ENCODE peak calls at places on chromosomes 1 and 21, in six cellular contexts. K, P, N, O, A and R are unnamed samples.

GRCh38 chr1:170010443-170010842 is 64.1 kb downstream of the KIFAP3 start:
- DNase-seq in K (peak), P (no peak), N (no peak), O (no peak), A (no peak), R (no peak)

GRCh38 chr1:37438971-37439671 is 35.3 kb upstream of the ZC3H12A start:
- DNase-seq in K (no peak), P (no peak), N (no peak), O (no peak), A (no peak), R (no peak)

GRCh38 chr1:906532-907420 is 16.9 kb upstream of the SAMD11 start:
- DNase-seq in K (peak), P (peak), N (no peak), O (peak), A (peak), R (no peak)

GRCh38 chr1:17828991-17829390 is 73.9 kb downstream of the ACTL8 start:
- DNase-seq in K (no peak), P (no peak), N (no peak), O (no peak), A (no peak), R (no peak)

GRCh38 chr1:226634156-226634588 is 85.6 kb downstream of the STUM start:
- DNase-seq in K (peak), P (peak), N (peak), O (peak), A (peak), R (peak)

GRCh38 chr1:93033785-93034184 is 45.3 kb upstream of the MTF2 start:
- DNase-seq in K (peak), P (no peak), N (no peak), O (no peak), A (no peak), R (no peak)

GRCh38 chr1:67817319-67817718 is 15.9 kb downstream of the GNG12 start:
- DNase-seq in K (no peak), P (no peak), N (no peak), O (no peak), A (peak), R (no peak)

GRCh38 chr1:57591854-57592253 is 168.0 kb upstream of the DAB1 start:
- DNase-seq in K (no peak), P (no peak), N (no peak), O (no peak), A (no peak), R (no peak)

GRCh38 chr1:10510520-10511493 is 36.1 kb downstream of the PEX14 start:
- DNase-seq in K (peak), P (no peak), N (peak), O (no peak), A (peak), R (no peak)

GRCh38 chr1:9715536-9716226 is 64.2 kb downstream of the PIK3CD start:
- DNase-seq in K (no peak), P (no peak), N (peak), O (no peak), A (no peak), R (no peak)

GRCh38 chr1:163054056-163054706 is 15.0 kb upstream of the RGS4 start:
- DNase-seq in K (no peak), P (no peak), N (no peak), O (no peak), A (no peak), R (no peak)

GRCh38 chr1:196115641-196116040 is 492.6 kb downstream of the KCNT2 start:
- DNase-seq in K (peak), P (no peak), N (no peak), O (peak), A (peak), R (no peak)

GRCh38 chr1:199931666-199932377 is 95.7 kb upstream of the NR5A2 start:
- DNase-seq in K (peak), P (no peak), N (no peak), O (no peak), A (no peak), R (no peak)

GRCh38 chr21:40242586-40242985 is 375.3 kb downstream of the PCP4 start:
- DNase-seq in K (no peak), P (no peak), N (no peak), O (no peak), A (no peak), R (peak)

GRCh38 chr1:198678901-198679329 is 40.1 kb downstream of the PTPRC start:
- DNase-seq in K (no peak), P (no peak), N (peak), O (no peak), A (no peak), R (no peak)

GRCh38 chr1:110049801-110050601 is 15.6 kb downstream of the STRIP1 start:
- DNase-seq in K (no peak), P (no peak), N (no peak), O (no peak), A (no peak), R (no peak)

GRCh38 chr1:247360116-247360898 is 28.6 kb upstream of the ZNF496 start:
- DNase-seq in K (no peak), P (no peak), N (no peak), O (no peak), A (no peak), R (no peak)

GRCh38 chr1:2807678-2808385 is 6.3 kb upstream of the TTC34 start:
- DNase-seq in K (no peak), P (no peak), N (no peak), O (no peak), A (peak), R (no peak)

GRCh38 chr1:16279186-16279585 is 42.2 kb upstream of the CPLANE2 start:
- DNase-seq in K (no peak), P (no peak), N (no peak), O (no peak), A (no peak), R (no peak)

GRCh38 chr1:231139125-231139649 is 22.7 kb upstream of the TRIM67 start:
- DNase-seq in K (peak), P (no peak), N (no peak), O (no peak), A (no peak), R (no peak)

GRCh38 chr1:61169634-61170033 is 87.3 kb downstream of the NFIA start:
- DNase-seq in K (no peak), P (no peak), N (no peak), O (no peak), A (no peak), R (no peak)

GRCh38 chr1:61171346-61171745 is 89.0 kb downstream of the NFIA start:
- DNase-seq in K (no peak), P (no peak), N (no peak), O (no peak), A (no peak), R (no peak)

GRCh38 chr1:61171915-61172485 is 89.6 kb downstream of the NFIA start:
- DNase-seq in K (no peak), P (no peak), N (no peak), O (no peak), A (no peak), R (no peak)

GRCh38 chr1:61173118-61173517 is 90.8 kb downstream of the NFIA start:
- DNase-seq in K (no peak), P (no peak), N (no peak), O (peak), A (peak), R (no peak)

GRCh38 chr1:61170328-61171238 is 88.2 kb downstream of the NFIA start:
- DNase-seq in K (no peak), P (no peak), N (no peak), O (no peak), A (no peak), R (no peak)
- H3K27ac ChIP-seq in K (no peak), P (no peak), N (peak), O (peak), A (peak), R (peak)

GRCh38 chr1:206563367-206563953 is 48.8 kb downstream of the EIF2D start:
- DNase-seq in K (no peak), P (no peak), N (no peak), O (no peak), A (no peak), R (no peak)
- H3K27ac ChIP-seq in K (no peak), P (no peak), N (no peak), O (no peak), A (no peak), R (no peak)

GRCh38 chr1:182841368-182841988 is 2.3 kb downstream of the DHX9 start:
- DNase-seq in K (peak), P (no peak), N (no peak), O (no peak), A (no peak), R (no peak)
- H3K27ac ChIP-seq in K (peak), P (no peak), N (no peak), O (no peak), A (no peak), R (no peak)

GRCh38 chr21:44959376-44960091 is 19.7 kb downstream of the SLX9 start:
- DNase-seq in K (no peak), P (no peak), N (no peak), O (peak), A (peak), R (no peak)
- H3K27ac ChIP-seq in K (no peak), P (peak), N (no peak), O (peak), A (no peak), R (no peak)

DNA sequence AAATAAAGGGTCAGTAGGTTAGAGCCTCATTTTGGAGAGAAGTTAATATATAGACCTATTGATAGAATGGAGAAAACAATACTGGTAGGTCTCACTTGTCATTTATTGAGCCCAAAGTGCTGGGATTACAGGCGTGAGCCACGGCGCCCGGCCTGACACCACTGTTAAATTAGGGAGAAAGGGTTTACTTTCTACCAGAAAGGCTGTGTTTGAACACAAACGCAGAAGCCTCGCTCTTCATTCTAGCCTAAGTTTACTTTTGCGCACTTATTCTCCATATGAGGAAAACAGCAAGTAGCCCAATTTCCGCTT is 710 bp upstream of the PRPF3 start:
- DNase-seq in K (no peak), P (no peak), N (no peak), O (no peak), A (no peak), R (no peak)
- H3K27ac ChIP-seq in K (no peak), P (peak), N (peak), O (peak), A (peak), R (peak)

DNA sequence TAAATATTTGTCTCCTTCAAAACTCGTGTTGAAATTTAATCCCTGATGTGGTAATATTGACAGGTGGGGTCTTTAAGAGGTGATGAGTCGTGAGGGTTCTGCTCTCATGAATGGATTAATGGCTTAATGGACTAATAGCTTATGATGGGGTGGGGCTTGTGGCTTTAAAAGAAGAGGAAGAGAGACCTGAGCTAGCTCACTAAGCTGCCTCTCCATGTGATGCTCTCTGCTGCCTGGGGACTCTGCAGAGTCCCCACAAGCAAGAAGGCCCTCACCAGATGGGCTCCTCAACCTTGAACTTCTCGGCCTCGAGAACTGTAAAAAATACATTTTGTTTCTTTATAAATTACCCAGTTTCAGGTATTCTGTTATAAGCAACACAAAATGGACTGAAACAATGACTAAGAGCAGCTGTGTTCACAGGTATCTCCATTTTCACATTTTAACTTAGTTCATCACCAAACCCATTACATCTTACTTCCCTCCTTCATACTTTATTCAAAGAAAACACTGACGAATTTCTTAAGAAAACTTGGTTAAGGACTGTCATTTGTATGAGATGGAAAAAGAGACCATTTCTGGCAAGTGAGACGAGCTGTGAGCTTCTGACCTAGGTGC is 12.1 kb upstream of the AIM2 start:
- DNase-seq in K (no peak), P (no peak), N (no peak), O (no peak), A (no peak), R (no peak)
- H3K27ac ChIP-seq in K (no peak), P (no peak), N (no peak), O (no peak), A (no peak), R (no peak)

DNA sequence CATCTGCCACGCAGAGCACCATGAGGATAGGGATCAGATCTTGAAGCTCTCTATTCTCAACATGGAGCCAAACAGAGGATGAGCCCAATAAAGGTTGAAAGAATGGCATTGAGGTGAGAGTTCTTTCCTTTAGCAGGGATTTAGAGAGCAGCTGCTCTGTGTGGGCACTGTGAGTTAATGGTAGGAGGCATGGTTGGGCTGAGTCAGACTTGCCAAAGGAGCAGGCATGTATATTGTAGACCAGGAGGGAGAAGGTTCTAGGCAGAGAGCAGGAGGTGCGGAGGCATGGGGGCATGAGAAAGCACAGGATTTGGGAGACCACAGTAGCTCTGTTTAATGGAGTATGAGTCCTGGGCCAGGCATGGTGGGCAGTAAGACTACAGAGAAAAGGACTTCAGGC is 32.0 kb downstream of the TMEM53 start:
- DNase-seq in K (no peak), P (no peak), N (no peak), O (no peak), A (no peak), R (no peak)
- H3K27ac ChIP-seq in K (no peak), P (no peak), N (no peak), O (peak), A (peak), R (peak)

DNA sequence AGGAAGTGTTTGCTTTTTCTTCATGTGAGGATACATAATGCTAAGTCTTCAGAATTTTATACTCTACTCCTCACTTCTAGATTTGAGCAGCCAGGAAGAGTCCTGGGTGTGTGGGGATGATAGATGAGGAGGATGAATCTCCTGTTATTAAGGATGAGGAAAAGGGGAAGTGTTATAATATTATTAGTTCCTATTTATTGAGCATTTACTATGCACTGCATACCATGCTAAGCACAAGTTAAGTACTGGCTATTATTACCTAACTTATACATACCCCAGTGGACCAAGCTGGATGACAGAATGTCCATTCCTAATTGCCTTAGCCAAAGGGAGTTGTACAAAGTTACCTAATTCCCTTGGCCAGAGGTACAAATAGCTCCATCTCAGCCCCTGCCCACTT is 19.8 kb downstream of the CACHD1 start:
- DNase-seq in K (no peak), P (no peak), N (no peak), O (no peak), A (no peak), R (no peak)
- H3K27ac ChIP-seq in K (no peak), P (no peak), N (no peak), O (no peak), A (no peak), R (no peak)

GRCh38 chr1:151511636-151512215 is 539 bp downstream of the CGN start:
- DNase-seq in K (peak), P (peak), N (peak), O (no peak), A (no peak), R (peak)
- H3K27ac ChIP-seq in K (no peak), P (peak), N (peak), O (no peak), A (no peak), R (peak)